ENCODE peak calls at places on chromosomes 13 and 19, in six cellular contexts. A is HepG2, I is thoracic aorta, R is left lung, O is spleen, C is heart right ventricle. Y is an unnamed sample. For H3K4me1, the result is how much of the 10 kb centered on the place peaks cover.

GRCh38 chr19:10611907-10612306 is 13.4 kb upstream of the SLC44A2 start:
- DNase-seq in A (no peak), I (no peak), R (no peak), O (no peak), C (no peak), Y (no peak)

GRCh38 chr13:76937416-76937815 is 10.9 kb upstream of the ACOD1 start:
- DNase-seq in A (no peak), I (no peak), R (no peak), O (no peak), C (no peak), Y (no peak)

GRCh38 chr19:29687244-29687896 is 22.1 kb downstream of the PLEKHF1 start:
- DNase-seq in A (no peak), I (no peak), R (peak), O (peak), C (no peak), Y (no peak)

GRCh38 chr13:114325729-114326128 is 11.4 kb downstream of the CHAMP1 start:
- DNase-seq in A (no peak), I (no peak), R (no peak), O (no peak), C (no peak), Y (no peak)

GRCh38 chr13:25945596-25945995 is 106.2 kb downstream of the SHISA2 start:
- DNase-seq in A (no peak), I (no peak), R (no peak), O (no peak), C (no peak), Y (no peak)

GRCh38 chr13:48500652-48501197 is 32.2 kb downstream of the RCBTB2 start:
- DNase-seq in A (peak), I (no peak), R (no peak), O (no peak), C (no peak), Y (no peak)

GRCh38 chr19:57056972-57057371 is 62.8 kb upstream of the USP29 start:
- DNase-seq in A (no peak), I (no peak), R (no peak), O (no peak), C (peak), Y (peak)

GRCh38 chr13:57813641-57814040 is 182.1 kb downstream of the PCDH17 start:
- DNase-seq in A (no peak), I (no peak), R (no peak), O (no peak), C (no peak), Y (no peak)

GRCh38 chr13:32175943-32176342 is 139.2 kb downstream of the ZAR1L start:
- DNase-seq in A (peak), I (no peak), R (no peak), O (no peak), C (no peak), Y (no peak)

GRCh38 chr19:7900401-7900870 is 3.2 kb upstream of the MAP2K7 start:
- DNase-seq in A (no peak), I (no peak), R (peak), O (no peak), C (no peak), Y (no peak)

DNA sequence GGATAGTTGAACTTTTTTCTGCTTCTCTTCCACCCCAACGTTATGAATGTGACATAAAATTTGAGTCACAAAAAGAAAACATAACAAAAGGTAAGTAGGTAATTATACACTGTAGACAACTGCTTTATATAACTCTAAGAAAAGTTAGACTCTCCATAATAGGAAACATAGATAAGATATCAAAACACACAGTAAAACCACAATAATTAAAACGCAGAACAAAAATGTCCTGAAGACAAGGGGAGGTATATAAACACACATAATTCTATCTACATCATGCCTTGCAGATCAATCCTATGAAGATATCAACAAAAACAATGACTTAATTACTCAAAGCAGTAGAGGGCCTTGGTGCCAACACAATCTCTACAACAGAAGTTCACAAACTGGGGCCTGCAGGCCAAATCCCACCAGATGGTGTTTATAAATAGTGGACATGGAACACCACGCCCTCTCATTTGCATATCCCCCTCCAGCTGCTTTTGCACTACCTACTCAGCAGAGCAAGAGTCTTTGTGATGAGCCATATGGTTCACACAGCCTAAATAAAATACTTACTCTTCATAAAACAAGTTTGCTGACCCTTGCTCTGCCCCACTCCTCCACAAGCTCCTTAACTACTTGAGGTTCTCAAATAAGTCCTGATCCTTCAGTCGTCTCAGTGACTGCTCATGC is 254.7 kb downstream of the KLF12 start:
- DNase-seq in A (no peak), I (no peak), R (no peak), O (no peak), C (no peak), Y (no peak)
- H3K4me1 ChIP-seq in A (under half), I (under half), R (under half), O (under half), C (under half), Y (under half)

DNA sequence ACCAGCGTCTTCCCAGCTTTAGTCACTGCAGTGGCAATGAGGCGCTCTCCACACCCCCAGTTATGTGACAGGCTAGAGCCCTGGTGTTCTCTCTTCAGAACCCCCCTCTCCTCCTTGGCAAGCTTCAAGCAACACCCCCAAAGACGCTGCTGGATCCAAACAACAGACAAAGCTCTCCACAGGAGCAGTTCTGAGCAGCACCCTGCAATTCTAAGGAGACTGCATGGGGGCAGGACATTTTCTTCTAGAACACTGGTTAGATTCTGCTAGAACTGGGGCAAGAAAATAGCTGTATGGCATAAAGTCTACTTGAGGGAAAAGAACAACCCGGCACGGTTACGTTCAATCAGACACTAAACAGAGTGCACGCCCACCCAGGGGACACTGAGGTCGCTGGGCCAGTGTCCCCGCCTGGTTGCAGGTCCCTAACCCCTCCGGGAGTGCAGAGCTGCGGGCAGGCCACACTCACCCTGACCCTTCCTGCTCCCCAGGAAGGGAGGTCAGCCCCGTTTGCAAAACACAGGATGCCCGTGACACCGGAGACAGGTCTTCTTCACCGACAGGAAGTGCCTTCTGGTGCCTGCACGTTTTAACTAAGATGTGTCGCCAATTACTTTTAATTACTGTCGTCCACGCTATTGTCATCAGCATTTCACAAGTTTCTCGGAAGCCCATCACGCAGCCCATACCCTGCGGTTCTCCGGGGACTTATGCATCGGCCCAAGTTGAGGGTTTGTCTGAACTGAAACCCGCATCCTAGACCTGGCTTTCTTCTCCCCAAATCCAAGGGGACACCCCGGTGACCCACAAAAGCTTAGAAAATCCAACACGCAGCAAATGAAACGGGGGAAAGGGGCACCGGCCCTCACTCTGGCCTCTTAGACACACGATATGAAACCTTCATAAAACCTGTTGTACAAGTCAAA is 943 bp downstream of the GJB6 start:
- DNase-seq in A (no peak), I (no peak), R (no peak), O (no peak), C (no peak), Y (no peak)
- H3K4me3 ChIP-seq in A (no peak), I (peak), R (peak), O (peak), C (peak), Y (peak)

GRCh38 chr19:45119582-45119981 is 26.6 kb downstream of the PPP1R37 start:
- DNase-seq in A (no peak), I (no peak), R (no peak), O (no peak), C (no peak), Y (no peak)
- H3K4me1 ChIP-seq in A (under half), I (under half), R (half or more), O (under half), C (under half), Y (under half)

GRCh38 chr19:35436477-35437141 is 11.4 kb upstream of the FFAR2 start:
- DNase-seq in A (no peak), I (no peak), R (peak), O (no peak), C (no peak), Y (no peak)
- H3K4me3 ChIP-seq in A (peak), I (no peak), R (peak), O (no peak), C (no peak), Y (no peak)

GRCh38 chr13:51246411-51247298 is 24.5 kb downstream of the FAM124A start:
- DNase-seq in A (no peak), I (no peak), R (no peak), O (no peak), C (peak), Y (no peak)

GRCh38 chr13:51243832-51244231 is 21.6 kb downstream of the FAM124A start:
- DNase-seq in A (no peak), I (no peak), R (no peak), O (no peak), C (no peak), Y (no peak)

GRCh38 chr13:51244637-51245405 is 22.6 kb downstream of the FAM124A start:
- DNase-seq in A (no peak), I (no peak), R (peak), O (no peak), C (no peak), Y (no peak)

GRCh38 chr13:51246005-51246404 is 23.8 kb downstream of the FAM124A start:
- DNase-seq in A (no peak), I (no peak), R (no peak), O (no peak), C (no peak), Y (no peak)

DNA sequence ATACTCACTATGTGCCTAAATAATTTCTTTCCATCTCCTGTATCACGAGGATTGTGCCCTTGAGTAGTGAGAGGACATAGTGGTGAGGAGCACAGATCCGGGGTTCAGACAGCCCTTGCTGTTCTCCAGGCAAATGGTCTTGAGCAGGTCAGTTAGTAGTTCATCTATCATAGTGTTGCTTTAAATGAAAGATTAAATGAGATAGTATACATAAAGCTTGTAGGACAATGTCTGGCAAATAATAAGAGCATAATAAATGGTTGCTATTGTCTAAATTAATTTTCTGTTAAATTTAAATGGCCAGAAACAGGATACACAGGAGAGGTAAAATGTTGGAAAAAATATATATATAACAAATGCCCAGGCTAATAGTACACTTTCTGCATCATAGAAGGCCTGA is 23.4 kb downstream of the FAM124A start:
- DNase-seq in A (no peak), I (no peak), R (no peak), O (no peak), C (no peak), Y (no peak)
- H3K4me1 ChIP-seq in A (under half), I (under half), R (under half), O (under half), C (under half), Y (under half)

Y was measured in right lobe of liver.